ENCODE peak calls at places on chromosomes 3 and 15, in seven cellular contexts. S is kidney, T is transverse colon, H is ovary, K is heart left ventricle, E is astrocyte, B is IMR-90. Y is an unnamed sample. For H3K4me1, the result is how much of the 10 kb centered on the place peaks cover.

GRCh38 chr3:122074621-122075265 is 19.6 kb downstream of the CD86 start:
- DNase-seq in K (peak), S (peak), T (peak), B (no peak), E (no peak), H (no peak), Y (no peak)

GRCh38 chr3:135622657-135623056 is 342.9 kb upstream of the PPP2R3A start:
- DNase-seq in S (no peak), K (no peak), B (no peak), T (no peak), H (no peak), E (no peak), Y (no peak)

GRCh38 chr3:11379238-11379823 is 107.1 kb downstream of the ATG7 start:
- DNase-seq in B (peak), E (peak), S (no peak), H (no peak), T (no peak), K (no peak), Y (peak)

GRCh38 chr15:94229591-94230365 is 1.6 kb upstream of the MCTP2 start:
- DNase-seq in S (no peak), E (no peak), K (no peak), H (no peak), T (no peak), B (no peak), Y (no peak)

GRCh38 chr3:112752092-112752512 is 94.6 kb downstream of the CD200R1L start:
- DNase-seq in T (no peak), B (peak), K (no peak), S (no peak), H (no peak), E (no peak), Y (no peak)

GRCh38 chr15:60648928-60649679 is 170.2 kb upstream of the ICE2 start:
- DNase-seq in T (no peak), S (no peak), K (no peak), H (no peak), E (no peak), B (no peak), Y (no peak)

GRCh38 chr15:60237411-60237810 is 160.4 kb downstream of the ANXA2 start:
- DNase-seq in K (no peak), E (no peak), B (peak), T (no peak), S (no peak), H (no peak), Y (no peak)

GRCh38 chr3:128242818-128243601 is 89.7 kb downstream of the EEFSEC start:
- DNase-seq in K (no peak), H (no peak), B (peak), T (no peak), E (no peak), S (no peak), Y (peak)

GRCh38 chr3:35254917-35255316 is 384.4 kb upstream of the ARPP21 start:
- DNase-seq in S (no peak), T (no peak), H (no peak), K (no peak), B (no peak), E (no peak), Y (no peak)

GRCh38 chr15:68261980-68262379 is 15.6 kb upstream of the FEM1B start:
- DNase-seq in B (no peak), H (no peak), S (no peak), E (no peak), T (no peak), K (no peak), Y (no peak)

GRCh38 chr3:177746259-177747021 is 549.2 kb upstream of the TBL1XR1 start:
- DNase-seq in H (no peak), B (peak), E (peak), T (no peak), S (no peak), K (no peak), Y (no peak)

GRCh38 chr15:28075482-28076029 is 23.6 kb downstream of the OCA2 start:
- DNase-seq in B (no peak), E (no peak), H (no peak), T (no peak), S (no peak), K (no peak), Y (no peak)

GRCh38 chr3:187914231-187914630 is 169.0 kb upstream of the BCL6 start:
- DNase-seq in K (peak), E (no peak), B (no peak), S (no peak), H (no peak), T (no peak), Y (no peak)

GRCh38 chr3:16307832-16308531 is 43.0 kb downstream of the OXNAD1 start:
- DNase-seq in B (no peak), K (no peak), S (no peak), E (no peak), T (no peak), H (no peak), Y (no peak)

GRCh38 chr15:52790166-52790708 is at the start of gene ONECUT1:
- DNase-seq in S (peak), K (no peak), E (no peak), H (peak), B (peak), T (peak), Y (peak)

GRCh38 chr3:30611613-30612421 is 5.4 kb downstream of the TGFBR2 start:
- DNase-seq in H (no peak), K (no peak), B (peak), T (no peak), S (no peak), E (peak), Y (no peak)

GRCh38 chr15:76916369-76916768 is 11.2 kb upstream of the SCAPER start:
- DNase-seq in B (no peak), H (no peak), S (no peak), E (no peak), K (no peak), T (no peak), Y (no peak)

GRCh38 chr3:125651246-125651645 is 55.9 kb upstream of the OSBPL11 start:
- DNase-seq in B (peak), H (no peak), E (peak), S (no peak), K (no peak), T (no peak), Y (no peak)

GRCh38 chr3:5523125-5523524 is 335.6 kb downstream of the EDEM1 start:
- DNase-seq in H (no peak), B (no peak), K (no peak), E (no peak), S (no peak), T (no peak), Y (no peak)

GRCh38 chr3:170632780-170633179 is 46.9 kb upstream of the SLC7A14 start:
- DNase-seq in S (no peak), K (no peak), E (peak), B (no peak), T (no peak), H (no peak), Y (no peak)

GRCh38 chr3:112378989-112379692 is 46.2 kb downstream of the CD200 start:
- DNase-seq in S (no peak), E (peak), B (peak), K (no peak), T (no peak), H (no peak), Y (no peak)

GRCh38 chr15:62125763-62126162 is 39.3 kb downstream of the C2CD4B start:
- DNase-seq in K (no peak), E (no peak), B (peak), H (no peak), S (no peak), T (peak), Y (peak)

GRCh38 chr3:162978136-162978535 is 1481.5 kb downstream of the OTOL1 start:
- DNase-seq in E (no peak), H (no peak), S (no peak), B (no peak), T (no peak), K (no peak), Y (no peak)

GRCh38 chr3:46643701-46644100 is 31.4 kb downstream of the FAM240A start:
- DNase-seq in T (no peak), K (no peak), E (no peak), H (no peak), B (no peak), S (no peak), Y (no peak)

GRCh38 chr3:124985358-124985757 is 50.8 kb upstream of the MUC13 start:
- DNase-seq in E (peak), H (no peak), K (no peak), T (no peak), B (peak), S (no peak), Y (no peak)

GRCh38 chr3:73030073-73030597 is 31.3 kb upstream of the EBLN2 start:
- DNase-seq in S (no peak), H (no peak), K (no peak), E (no peak), B (no peak), T (no peak), Y (no peak)

GRCh38 chr3:24389108-24390090 is 105.3 kb downstream of the THRB start:
- DNase-seq in B (no peak), H (no peak), E (no peak), S (no peak), T (no peak), K (no peak), Y (no peak)

DNA sequence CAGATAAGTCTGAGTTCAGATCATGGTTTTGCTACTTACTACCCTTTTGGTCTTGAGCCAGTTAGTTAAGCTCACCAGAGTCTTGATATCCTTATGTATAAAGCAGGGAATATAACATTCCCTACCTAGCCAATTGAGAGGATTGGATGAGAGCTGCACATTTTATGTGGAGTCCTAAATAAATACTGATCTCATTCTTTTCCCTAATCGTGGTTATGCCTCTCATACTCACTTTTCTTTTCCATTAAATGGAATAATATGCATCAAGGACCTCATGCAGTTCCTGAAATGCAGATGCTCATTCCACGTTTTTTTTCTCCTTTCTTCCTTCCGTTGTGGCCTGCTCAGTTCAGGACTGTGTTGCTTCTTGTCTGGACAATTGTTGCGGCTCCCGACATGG is 90.1 kb downstream of the NFKBIZ start:
- DNase-seq in B (no peak), H (no peak), T (no peak), S (no peak), E (peak), K (no peak), Y (no peak)
- H3K4me1 ChIP-seq in B (under half), H (under half), T (under half), S (under half), E (under half), K (under half), Y (half or more)

GRCh38 chr15:92322566-92323355 is 70.9 kb upstream of the ST8SIA2 start:
- DNase-seq in S (no peak), T (no peak), B (no peak), K (no peak), H (no peak), E (no peak), Y (no peak)
- H3K4me3 ChIP-seq in S (no peak), T (no peak), B (no peak), K (no peak), H (no peak), E (no peak), Y (no peak)

GRCh38 chr3:134311693-134312071 is 61.0 kb upstream of the RYK start:
- DNase-seq in S (peak), E (no peak), B (no peak), H (no peak), K (no peak), T (no peak), Y (no peak)
- H3K4me1 ChIP-seq in S (under half), E (half or more), B (under half), H (under half), K (half or more), T (half or more), Y (under half)

GRCh38 chr3:3191675-3192480 is 12.4 kb upstream of the CRBN start:
- DNase-seq in H (no peak), E (peak), T (no peak), S (no peak), B (no peak), K (no peak), Y (peak)
- H3K4me3 ChIP-seq in H (no peak), E (no peak), T (no peak), S (no peak), B (no peak), K (no peak), Y (no peak)

GRCh38 chr3:148739720-148740119 is 42.0 kb downstream of the AGTR1 start:
- DNase-seq in K (no peak), E (no peak), S (no peak), H (no peak), B (no peak), T (no peak), Y (no peak)
- H3K4me1 ChIP-seq in K (under half), E (under half), S (under half), H (under half), B (under half), T (under half), Y (under half)

DNA sequence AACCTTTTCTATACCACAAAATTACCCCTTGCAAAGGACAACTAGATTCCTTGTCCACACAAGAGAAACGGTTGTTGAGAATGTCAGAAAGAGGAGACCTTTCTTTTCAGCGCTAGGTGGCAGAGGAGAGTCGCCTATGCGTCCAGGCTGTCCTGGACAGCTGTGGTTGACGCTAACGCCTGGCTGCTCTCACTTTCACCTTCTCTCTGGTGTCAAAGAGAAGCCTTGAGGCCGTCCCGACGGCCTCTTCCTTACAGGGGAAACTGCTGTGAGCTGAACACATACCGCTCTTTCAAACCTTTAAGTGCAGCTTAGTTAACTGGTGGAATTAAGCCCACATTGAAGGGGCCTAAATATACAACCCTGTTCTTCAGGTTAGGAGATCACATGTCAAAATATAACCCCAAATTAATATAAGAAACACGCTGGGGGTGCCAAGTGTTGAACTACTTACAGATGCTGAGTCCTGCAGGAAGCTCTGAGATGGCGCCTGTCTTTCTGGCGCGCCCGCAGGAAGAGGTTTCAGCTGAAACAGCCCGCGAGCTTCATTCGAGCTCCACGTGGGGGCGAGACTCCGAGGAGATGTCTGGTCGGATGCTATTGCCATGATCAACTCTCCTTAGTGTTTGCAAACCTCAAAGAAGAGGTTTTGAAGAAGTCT is 26.1 kb upstream of the KBTBD8 start:
- DNase-seq in H (peak), B (peak), T (peak), S (peak), E (peak), K (peak), Y (peak)
- H3K4me3 ChIP-seq in H (peak), B (peak), T (no peak), S (peak), E (peak), K (peak), Y (no peak)

DNA sequence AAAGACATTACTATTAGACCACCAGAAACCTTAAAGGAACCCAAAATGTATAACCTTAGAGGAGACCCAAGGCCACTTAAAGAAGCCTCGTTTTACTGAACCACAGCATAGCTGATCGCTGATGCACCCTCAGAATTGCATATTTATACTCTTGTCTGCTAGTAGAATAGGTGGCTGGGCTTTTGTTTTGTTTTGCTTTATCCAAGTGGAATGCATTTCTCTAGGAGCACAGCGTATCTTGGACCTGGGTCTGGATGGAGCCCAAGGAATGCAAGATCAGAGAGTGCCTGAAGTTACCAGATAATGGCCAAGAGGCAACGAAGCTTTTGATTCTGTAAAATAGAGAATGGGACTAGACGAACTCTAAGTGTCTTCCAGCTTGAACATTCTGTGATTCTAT is 129.2 kb upstream of the COL8A1 start:
- DNase-seq in K (no peak), B (peak), E (peak), S (no peak), T (no peak), H (peak), Y (no peak)
- H3K4me1 ChIP-seq in K (under half), B (under half), E (under half), S (under half), T (under half), H (under half), Y (under half)

GRCh38 chr3:146157325-146158060 is 3.5 kb downstream of the PLOD2 start:
- DNase-seq in S (no peak), H (no peak), E (no peak), B (no peak), K (no peak), T (no peak), Y (peak)
- H3K4me3 ChIP-seq in S (no peak), H (no peak), E (no peak), B (peak), K (no peak), T (no peak), Y (peak)